ENCODE peak calls at places on chromosomes 6 and 20, in six cellular contexts. E is kidney, A is left ventricle myocardium inferior, V is tibial artery, D is right cardiac atrium, J is sigmoid colon. B is an unnamed sample.

GRCh38 chr20:17501701-17502100 is 29.5 kb downstream of the BFSP1 start:
- DNase-seq in E (no peak), A (no peak), V (no peak), D (no peak), J (peak; percentile 38), B (no peak)

GRCh38 chr6:132401120-132401940 is at the start of gene MOXD1:
- DNase-seq in E (peak; percentile 89), A (peak; percentile 45), V (no peak), D (peak; percentile 65), J (peak; percentile 77), B (no peak)

GRCh38 chr6:168333039-168333438 is 13.5 kb upstream of the DACT2 start:
- DNase-seq in E (no peak), A (no peak), V (no peak), D (no peak), J (no peak), B (no peak)

GRCh38 chr6:76742919-76743318 is 670.5 kb upstream of the IMPG1 start:
- DNase-seq in E (no peak), A (no peak), V (no peak), D (no peak), J (no peak), B (no peak)

GRCh38 chr6:130057495-130057894 is 39.1 kb downstream of the L3MBTL3 start:
- DNase-seq in E (no peak), A (no peak), V (no peak), D (no peak), J (no peak), B (no peak)

GRCh38 chr6:119801041-119801440 is 451.5 kb upstream of the MAN1A1 start:
- DNase-seq in E (no peak), A (no peak), V (no peak), D (no peak), J (no peak), B (no peak)

GRCh38 chr6:143673638-143674037 is 4.1 kb upstream of the PHACTR2 start:
- DNase-seq in E (peak; percentile 78), A (no peak), V (no peak), D (no peak), J (no peak), B (no peak)

GRCh38 chr6:149484733-149485700 is at the start of gene ZC3H12D:
- DNase-seq in E (peak; percentile 81), A (peak; percentile 60), V (peak; percentile 73), D (peak; percentile 90), J (peak; percentile 68), B (no peak)

GRCh38 chr20:24017160-24017761 is 28.7 kb upstream of the GGTLC1 start:
- DNase-seq in E (no peak), A (no peak), V (no peak), D (no peak), J (no peak), B (no peak)

GRCh38 chr20:1567392-1568165 is 10.1 kb upstream of the SIRPD start:
- DNase-seq in E (no peak), A (no peak), V (no peak), D (no peak), J (no peak), B (no peak)

GRCh38 chr20:1423625-1424106 is 30.8 kb upstream of the FKBP1A start:
- DNase-seq in E (no peak), A (no peak), V (no peak), D (peak; percentile 47), J (no peak), B (no peak)

GRCh38 chr6:43924222-43924702 is 154.3 kb downstream of the VEGFA start:
- DNase-seq in E (peak; percentile 69), A (peak; percentile 14), V (peak; percentile 63), D (peak; percentile 72), J (peak; percentile 54), B (peak; percentile 12)

GRCh38 chr20:1830240-1830639 is 65.0 kb upstream of the SIRPA start:
- DNase-seq in E (no peak), A (peak; percentile 82), V (no peak), D (peak; percentile 90), J (no peak), B (peak; percentile 78)

GRCh38 chr20:18058661-18059467 is 1.1 kb upstream of the OVOL2 start:
- DNase-seq in E (no peak), A (no peak), V (no peak), D (peak; percentile 55), J (no peak), B (no peak)

GRCh38 chr6:108578595-108579038 is 17.9 kb downstream of the FOXO3 start:
- DNase-seq in E (no peak), A (no peak), V (no peak), D (no peak), J (no peak), B (no peak)

GRCh38 chr6:25497383-25497782 is 154.6 kb upstream of the SCGN start:
- DNase-seq in E (no peak), A (no peak), V (no peak), D (no peak), J (no peak), B (no peak)

GRCh38 chr20:24780648-24781047 is 168.4 kb upstream of the CST7 start:
- DNase-seq in E (no peak), A (no peak), V (peak; percentile 56), D (no peak), J (peak; percentile 38), B (no peak)

GRCh38 chr6:1415416-1416063 is 26.2 kb downstream of the FOXF2 start:
- DNase-seq in E (no peak), A (no peak), V (no peak), D (no peak), J (no peak), B (no peak)

GRCh38 chr6:133779916-133780315 is 109.0 kb upstream of the TCF21 start:
- DNase-seq in E (no peak), A (no peak), V (no peak), D (no peak), J (no peak), B (no peak)

GRCh38 chr20:60851826-60852704 is 400.0 kb upstream of the CDH4 start:
- DNase-seq in E (no peak), A (no peak), V (no peak), D (no peak), J (no peak), B (no peak)

GRCh38 chr6:43521836-43522235 is 4.9 kb downstream of the POLR1C start:
- DNase-seq in E (no peak), A (no peak), V (no peak), D (no peak), J (no peak), B (no peak)

GRCh38 chr6:12296255-12296573 is 6.1 kb downstream of the EDN1 start:
- DNase-seq in E (no peak), A (no peak), V (peak; percentile 78), D (no peak), J (no peak), B (no peak)

GRCh38 chr6:155080876-155081845 is 86.0 kb downstream of the TIAM2 start:
- DNase-seq in E (no peak), A (no peak), V (no peak), D (no peak), J (no peak), B (no peak)

GRCh38 chr20:25295386-25296093 is 47.7 kb downstream of the PYGB start:
- DNase-seq in E (no peak), A (peak; percentile 65), V (peak; percentile 87), D (peak; percentile 85), J (no peak), B (no peak)

GRCh38 chr6:106609699-106610098 is 19.6 kb downstream of the RTN4IP1 start:
- DNase-seq in E (no peak), A (no peak), V (no peak), D (no peak), J (no peak), B (no peak)

GRCh38 chr6:35611235-35611634 is 77.5 kb downstream of the FKBP5 start:
- DNase-seq in E (no peak), A (no peak), V (no peak), D (no peak), J (no peak), B (no peak)

GRCh38 chr6:112139052-112139451 is 51.7 kb downstream of the FAM229B start:
- DNase-seq in E (no peak), A (no peak), V (no peak), D (no peak), J (no peak), B (no peak)

GRCh38 chr6:168225471-168225901 is 94.1 kb downstream of the DACT2 start:
- DNase-seq in E (no peak), A (peak; percentile 45), V (no peak), D (peak; percentile 85), J (no peak), B (no peak)

GRCh38 chr20:20466341-20466879 is 98.5 kb downstream of the INSM1 start:
- DNase-seq in E (no peak), A (no peak), V (no peak), D (no peak), J (no peak), B (no peak)

GRCh38 chr6:399785-400517 is 8.4 kb downstream of the IRF4 start:
- DNase-seq in E (no peak), A (no peak), V (no peak), D (no peak), J (no peak), B (no peak)

GRCh38 chr6:398065-398464 is 6.5 kb downstream of the IRF4 start:
- DNase-seq in E (no peak), A (no peak), V (no peak), D (no peak), J (no peak), B (no peak)

GRCh38 chr6:397056-397455 is 5.5 kb downstream of the IRF4 start:
- DNase-seq in E (peak; percentile 57), A (no peak), V (no peak), D (no peak), J (no peak), B (no peak)

GRCh38 chr6:397604-398003 is 6.1 kb downstream of the IRF4 start:
- DNase-seq in E (no peak), A (no peak), V (no peak), D (no peak), J (no peak), B (no peak)

GRCh38 chr6:398558-399078 is 7.1 kb downstream of the IRF4 start:
- DNase-seq in E (peak; percentile 37), A (no peak), V (no peak), D (no peak), J (no peak), B (no peak)
- H3K27ac ChIP-seq in E (no peak overlapping the region), A (no peak overlapping the region), V (no peak overlapping the region), D (no peak overlapping the region), J (no peak overlapping the region), B (no peak overlapping the region)

GRCh38 chr6:45438849-45439406 is 61.2 kb upstream of the SUPT3H start:
- DNase-seq in E (no peak), A (no peak), V (no peak), D (no peak), J (no peak), B (no peak)
- H3K27ac ChIP-seq in E (no peak overlapping the region), A (no peak overlapping the region), V (no peak overlapping the region), D (no peak overlapping the region), J (no peak overlapping the region), B (no peak overlapping the region)

GRCh38 chr6:94424692-94425091 is 1005.3 kb upstream of the EPHA7 start:
- DNase-seq in E (no peak), A (no peak), V (no peak), D (no peak), J (no peak), B (no peak)
- H3K27ac ChIP-seq in E (no peak overlapping the region), A (no peak overlapping the region), V (no peak overlapping the region), D (no peak overlapping the region), J (no peak overlapping the region), B (no peak overlapping the region)

GRCh38 chr6:158060447-158061360 is 79.0 kb downstream of the SYNJ2 start:
- DNase-seq in E (peak; percentile 95), A (peak; percentile 81), V (peak; percentile 97), D (peak; percentile 95), J (peak; percentile 86), B (peak; percentile 26)
- H3K27ac ChIP-seq in E (peak overlapping the region; percentile 63), A (peak overlapping the region; percentile 88), V (peak overlapping the region; percentile 96), D (peak overlapping the region; percentile 79), J (peak overlapping the region; percentile 81), B (peak overlapping the region; percentile 71)

GRCh38 chr6:30062471-30063178 is 1.6 kb downstream of the POLR1H start:
- DNase-seq in E (no peak), A (no peak), V (no peak), D (no peak), J (no peak), B (no peak)
- H3K27ac ChIP-seq in E (no peak overlapping the region), A (no peak overlapping the region), V (no peak overlapping the region), D (no peak overlapping the region), J (no peak overlapping the region), B (no peak overlapping the region)